ENCODE peak calls at places on chromosomes 11 and 22, in ten cellular contexts. E, M, J, Z, C, W, D, S, F and T are unnamed samples.

GRCh38 chr11:128956401-128957203 is 13.9 kb upstream of the TP53AIP1 start:
- DNase-seq in E (no peak), M (no peak), J (peak), Z (peak), C (no peak), W (peak), D (peak), S (peak), F (peak), T (no peak)

GRCh38 chr11:12249590-12250260 is 127.6 kb upstream of the PARVA start:
- DNase-seq in E (peak), M (no peak), J (no peak), Z (peak), C (no peak), W (no peak), D (no peak), S (no peak), F (no peak), T (no peak)

GRCh38 chr22:33722817-33723216 is 197.5 kb downstream of the LARGE1 start:
- DNase-seq in E (no peak), M (no peak), J (peak), Z (no peak), C (no peak), W (no peak), D (no peak), S (no peak), F (no peak), T (no peak)

GRCh38 chr11:128509990-128510389 is 77.4 kb downstream of the ETS1 start:
- DNase-seq in E (no peak), M (no peak), J (peak), Z (no peak), C (no peak), W (no peak), D (no peak), S (peak), F (no peak), T (no peak)

GRCh38 chr11:88266919-88267318 is 70.6 kb downstream of the CTSC start:
- DNase-seq in E (no peak), M (no peak), J (no peak), Z (no peak), C (no peak), W (no peak), D (no peak), S (no peak), F (no peak), T (no peak)

GRCh38 chr11:10436224-10436623 is 18.8 kb upstream of the AMPD3 start:
- DNase-seq in E (no peak), M (no peak), J (no peak), Z (no peak), C (no peak), W (no peak), D (no peak), S (no peak), F (no peak), T (no peak)

GRCh38 chr11:72676874-72677341 is 2.7 kb upstream of the PDE2A start:
- DNase-seq in E (peak), M (peak), J (peak), Z (peak), C (no peak), W (peak), D (peak), S (peak), F (peak), T (no peak)

GRCh38 chr11:116109228-116109627 is 605.0 kb upstream of the CADM1 start:
- DNase-seq in E (no peak), M (no peak), J (no peak), Z (peak), C (no peak), W (no peak), D (no peak), S (no peak), F (peak), T (no peak)

GRCh38 chr11:45818961-45819605 is 14.1 kb downstream of the SLC35C1 start:
- DNase-seq in E (no peak), M (no peak), J (no peak), Z (no peak), C (no peak), W (no peak), D (no peak), S (no peak), F (no peak), T (no peak)

GRCh38 chr22:32823024-32823730 is 21.7 kb downstream of the TIMP3 start:
- DNase-seq in E (no peak), M (no peak), J (peak), Z (peak), C (no peak), W (peak), D (peak), S (no peak), F (peak), T (no peak)

GRCh38 chr11:106733518-106734162 is 284.6 kb downstream of the GUCY1A2 start:
- DNase-seq in E (no peak), M (no peak), J (peak), Z (no peak), C (no peak), W (no peak), D (no peak), S (no peak), F (no peak), T (no peak)
- TF ChIP-seq CTCF in E (no peak), M (no peak), J (no peak), Z (no peak), C (no peak), W (no peak), D (no peak), S (no peak), F (no peak), T (no peak)

DNA sequence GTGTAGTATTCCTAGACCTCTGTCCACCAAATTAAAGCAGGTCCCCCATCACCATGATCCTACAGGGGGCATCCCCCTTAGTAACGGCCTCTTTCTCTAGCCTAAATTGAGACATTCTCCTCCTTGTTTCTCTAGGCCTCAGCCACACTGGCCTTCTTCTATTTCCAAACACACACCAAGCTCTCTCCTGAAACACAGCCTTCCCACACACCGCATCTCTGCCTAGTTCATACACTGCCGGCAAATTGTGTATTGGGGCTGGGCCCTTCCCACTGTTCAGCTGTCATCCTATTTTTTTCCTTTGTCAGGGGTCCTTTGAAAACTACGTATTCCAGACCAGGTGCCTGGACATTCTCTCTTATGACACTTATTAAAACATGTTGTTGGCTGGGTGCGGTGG is 11.5 kb upstream of the VPREB1 start:
- DNase-seq in E (no peak), M (no peak), J (no peak), Z (no peak), C (no peak), W (no peak), D (no peak), S (no peak), F (no peak), T (no peak)
- TF ChIP-seq CTCF in E (no peak), M (no peak), J (no peak), Z (no peak), C (no peak), W (no peak), D (no peak), S (no peak), F (no peak), T (no peak)

GRCh38 chr11:96054870-96055705 is 131.2 kb upstream of the MTMR2 start:
- DNase-seq in E (no peak), M (no peak), J (peak), Z (no peak), C (no peak), W (peak), D (no peak), S (peak), F (peak), T (no peak)
- TF ChIP-seq CTCF in E (peak), M (peak), J (peak), Z (no peak), C (peak), W (peak), D (peak), S (peak), F (peak), T (peak)

GRCh38 chr22:24803064-24803542 is 2.9 kb upstream of the SGSM1 start:
- DNase-seq in E (no peak), M (no peak), J (peak), Z (peak), C (peak), W (peak), D (peak), S (peak), F (peak), T (no peak)
- TF ChIP-seq CTCF in E (peak), M (peak), J (peak), Z (peak), C (peak), W (peak), D (peak), S (peak), F (peak), T (peak)

DNA sequence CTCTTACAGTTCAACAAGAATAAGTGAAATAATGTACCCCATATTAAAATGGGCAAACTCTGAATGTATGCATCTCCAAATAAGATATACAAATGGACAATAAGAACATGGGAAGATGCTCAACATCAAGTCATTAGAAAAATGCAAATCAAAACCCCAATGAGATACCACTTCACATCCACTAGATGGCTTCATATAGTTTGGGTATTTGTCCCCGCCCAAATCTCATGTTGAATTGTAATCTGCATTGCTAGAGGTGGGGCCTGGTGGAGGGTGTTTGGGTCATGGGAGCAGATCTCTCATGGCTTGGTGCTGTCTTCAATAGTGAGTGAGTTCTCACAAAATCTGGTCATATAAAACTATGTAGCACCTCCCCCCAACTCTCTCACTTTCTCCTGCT is 5.7 kb downstream of the MPZL2 start:
- DNase-seq in E (no peak), M (no peak), J (no peak), Z (no peak), C (no peak), W (no peak), D (peak), S (no peak), F (no peak), T (no peak)
- TF ChIP-seq CTCF in E (no peak), M (no peak), J (peak), Z (no peak), C (no peak), W (peak), D (peak), S (peak), F (no peak), T (peak)

GRCh38 chr11:119103793-119104192 is 2.1 kb upstream of the DPAGT1 start:
- DNase-seq in E (no peak), M (peak), J (no peak), Z (no peak), C (no peak), W (no peak), D (no peak), S (no peak), F (no peak), T (no peak)
- TF ChIP-seq CTCF in E (no peak), M (no peak), J (no peak), Z (no peak), C (no peak), W (no peak), D (no peak), S (no peak), F (no peak), T (no peak)